ENCODE peak calls at places on chromosomes 6 and 20, in four cellular contexts. C, V, B and G are unnamed samples.

GRCh38 chr6:65787787-65788186 is 80.8 kb upstream of the EYS start:
- DNase-seq in C (no peak), V (no peak), B (no peak), G (no peak)

GRCh38 chr20:50776122-50776795 is 18.6 kb upstream of the BCAS4 start:
- DNase-seq in C (no peak), V (no peak), B (no peak), G (peak; percentile 43)

GRCh38 chr6:150027806-150028565 is 2.7 kb upstream of the RAET1L start:
- DNase-seq in B (no peak), C (no peak), V (no peak), G (no peak)

GRCh38 chr6:157184202-157185015 is 138.9 kb downstream of the TMEM242 start:
- DNase-seq in B (peak; percentile 87), C (peak; percentile 56), V (peak; percentile 84), G (peak; percentile 88)

GRCh38 chr6:42320762-42321161 is 103.1 kb upstream of the MRPS10 start:
- DNase-seq in B (no peak), V (no peak), C (no peak), G (no peak)

GRCh38 chr20:50187403-50188051 is 3.1 kb upstream of the CEBPB start:
- DNase-seq in C (peak; percentile 59), V (peak; percentile 41), B (no peak), G (no peak)

GRCh38 chr6:41596807-41597206 is 41.5 kb upstream of the MDFI start:
- DNase-seq in V (no peak), C (no peak), B (no peak), G (no peak)

GRCh38 chr20:64255361-64256281 is at the start of gene PCMTD2:
- DNase-seq in B (peak; percentile 90), V (peak; percentile 91), C (peak; percentile 68), G (peak; percentile 86)

GRCh38 chr6:131381052-131381451 is 192.0 kb upstream of the ARG1 start:
- DNase-seq in V (no peak), B (no peak), C (no peak), G (no peak)

GRCh38 chr6:118776607-118777549 is 117.1 kb upstream of the ASF1A start:
- DNase-seq in C (peak; percentile 79), V (peak; percentile 77), B (peak; percentile 53), G (peak; percentile 56)

GRCh38 chr6:88882536-88882935 is 80.9 kb downstream of the RNGTT start:
- DNase-seq in C (no peak), V (no peak), B (no peak), G (no peak)

GRCh38 chr6:10180138-10181074 is 234.5 kb downstream of the TFAP2A start:
- DNase-seq in V (no peak), C (no peak), B (no peak), G (no peak)

GRCh38 chr20:9279905-9280304 is 211.0 kb downstream of the PLCB4 start:
- DNase-seq in C (no peak), V (no peak), B (no peak), G (no peak)

GRCh38 chr6:166940643-166941068 is 15.7 kb downstream of the RNASET2 start:
- DNase-seq in V (no peak), B (no peak), C (peak; percentile 37), G (no peak)

GRCh38 chr6:91637217-91637616 is 1050.3 kb upstream of the MAP3K7 start:
- DNase-seq in V (no peak), C (no peak), B (no peak), G (no peak)

GRCh38 chr6:119160911-119161310 is 82.4 kb upstream of the FAM184A start:
- DNase-seq in C (no peak), V (no peak), B (no peak), G (no peak)

GRCh38 chr6:120786682-120787081 is 547.6 kb downstream of the TBC1D32 start:
- DNase-seq in C (no peak), V (no peak), B (no peak), G (no peak)

GRCh38 chr6:37990762-37991525 is 171.4 kb downstream of the ZFAND3 start:
- DNase-seq in B (no peak), V (peak; percentile 16), C (peak; percentile 88), G (no peak)

GRCh38 chr6:287500-287883 is 4.8 kb upstream of the DUSP22 start:
- DNase-seq in V (no peak), B (peak; percentile 13), C (no peak), G (no peak)

GRCh38 chr6:81380718-81381338 is 371.7 kb downstream of the TENT5A start:
- DNase-seq in V (no peak), B (no peak), C (no peak), G (no peak)
- H4K5ac ChIP-seq in V (no peak overlapping the region), B (no peak overlapping the region), C (no peak overlapping the region), G (no peak overlapping the region)

GRCh38 chr20:62350098-62350628 is 16.9 kb downstream of the LAMA5 start:
- DNase-seq in V (peak; percentile 68), C (no peak), B (no peak), G (no peak)
- H2AK5ac ChIP-seq in V (no peak overlapping the region), C (no peak overlapping the region), B (no peak overlapping the region), G (no peak overlapping the region)

GRCh38 chr6:26019261-26019845 is 56.8 kb downstream of the TRIM38 start:
- DNase-seq in C (no peak), B (no peak), V (no peak), G (no peak)
- H4K5ac ChIP-seq in C (no peak overlapping the region), B (peak overlapping the region; percentile 89), V (no peak overlapping the region), G (no peak overlapping the region)

GRCh38 chr6:43707767-43708166 is 20.2 kb upstream of the MRPS18A start:
- DNase-seq in B (no peak), V (peak; percentile 90), C (no peak), G (no peak)

GRCh38 chr6:43712590-43712989 is 25.0 kb upstream of the MRPS18A start:
- DNase-seq in B (no peak), V (no peak), C (no peak), G (no peak)

GRCh38 chr6:43707269-43707668 is 19.7 kb upstream of the MRPS18A start:
- DNase-seq in V (peak; percentile 60), B (no peak), C (no peak), G (no peak)

GRCh38 chr6:43708857-43709653 is 21.5 kb upstream of the MRPS18A start:
- DNase-seq in C (peak; percentile 82), V (no peak), B (no peak), G (no peak)

DNA sequence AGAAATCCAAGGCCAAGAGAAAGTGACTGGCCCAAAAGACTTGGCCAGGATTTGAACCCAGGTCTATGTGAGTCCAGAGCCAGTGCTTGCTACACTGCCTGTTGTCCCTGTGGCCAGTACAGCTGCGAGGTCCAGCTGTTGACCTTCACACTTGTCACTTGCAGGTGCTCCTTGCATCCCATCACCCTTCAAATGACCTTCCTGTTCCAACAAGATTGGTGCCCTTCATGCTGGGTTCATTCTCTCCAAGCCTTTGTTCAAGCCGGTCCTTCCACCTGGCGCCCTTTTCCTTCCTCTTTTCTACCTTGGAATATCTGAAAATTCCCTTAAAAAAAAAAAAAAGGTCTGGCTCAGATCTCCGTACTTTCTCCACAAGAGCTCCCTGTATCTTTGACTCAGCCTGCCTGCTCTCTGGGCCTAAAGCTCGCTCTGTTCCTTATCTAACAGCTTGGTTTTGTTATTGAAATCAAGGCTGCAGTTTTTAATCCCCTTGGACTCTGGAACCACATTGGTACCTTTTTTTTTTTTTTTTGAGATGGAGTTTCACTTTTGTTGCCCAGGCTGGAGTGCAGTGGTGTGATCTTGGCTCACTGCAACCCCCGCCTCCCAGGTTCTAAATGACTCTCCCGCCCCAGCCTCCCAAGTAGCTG is 22.2 kb upstream of the MRPS18A start:
- DNase-seq in V (no peak), B (no peak), C (no peak), G (no peak)
- H2AK5ac ChIP-seq in V (no peak overlapping the region), B (peak overlapping the region; percentile 66), C (peak overlapping the region; percentile 61), G (no peak overlapping the region)

GRCh38 chr6:69926745-69927144 is 60.4 kb downstream of the COL19A1 start:
- DNase-seq in V (no peak), B (no peak), C (no peak), G (no peak)
- H4K5ac ChIP-seq in V (no peak overlapping the region), B (no peak overlapping the region), C (no peak overlapping the region), G (no peak overlapping the region)